ENCODE peak calls at places on chromosomes 12 and 14, in four cellular contexts. C, B, W and A are unnamed samples.

GRCh38 chr12:124188561-124189405 is 106.1 kb upstream of the RFLNA start:
- DNase-seq in C (no peak), B (no peak), W (no peak), A (no peak)

GRCh38 chr12:22409071-22409951 is 74.8 kb upstream of the ST8SIA1 start:
- DNase-seq in C (no peak), B (no peak), W (no peak), A (no peak)

GRCh38 chr14:35929171-35929570 is 103.0 kb downstream of the BRMS1L start:
- DNase-seq in C (no peak), B (no peak), W (no peak), A (no peak)

GRCh38 chr12:14691560-14691959 is 4.8 kb downstream of the GUCY2C start:
- DNase-seq in C (no peak), B (peak), W (no peak), A (no peak)

GRCh38 chr12:1632702-1633101 is 3.7 kb downstream of the WNT5B start:
- DNase-seq in C (no peak), B (no peak), W (no peak), A (no peak)

GRCh38 chr14:89241934-89242670 is 174.9 kb downstream of the FOXN3 start:
- DNase-seq in C (no peak), B (no peak), W (no peak), A (no peak)

GRCh38 chr12:67348683-67349082 is 79.5 kb downstream of the CAND1 start:
- DNase-seq in C (no peak), B (no peak), W (no peak), A (no peak)

GRCh38 chr12:89733579-89734201 is 25.1 kb upstream of the ATP2B1 start:
- DNase-seq in C (no peak), B (no peak), W (no peak), A (peak)

GRCh38 chr12:124381454-124382207 is 86.7 kb downstream of the RFLNA start:
- DNase-seq in C (no peak), B (peak), W (no peak), A (peak)

GRCh38 chr12:81815611-81816010 is 56.5 kb upstream of the PPFIA2 start:
- DNase-seq in C (no peak), B (no peak), W (no peak), A (no peak)

GRCh38 chr12:81077329-81077685 is 572 bp upstream of the ACSS3 start:
- DNase-seq in C (no peak), B (no peak), W (peak), A (no peak)

GRCh38 chr14:61188936-61189808 is 92.0 kb downstream of the TMEM30B start:
- DNase-seq in C (peak), B (no peak), W (peak), A (peak)

GRCh38 chr14:61615743-61616523 is 79.4 kb upstream of the HIF1A start:
- DNase-seq in C (no peak), B (no peak), W (no peak), A (no peak)

GRCh38 chr12:69000069-69000468 is 67.1 kb upstream of the CPM start:
- DNase-seq in C (no peak), B (no peak), W (no peak), A (no peak)

GRCh38 chr12:115437061-115437567 is 753.1 kb upstream of the TBX3 start:
- DNase-seq in C (no peak), B (no peak), W (peak), A (no peak)

GRCh38 chr12:401235-402126 is at the start of gene CCDC77:
- DNase-seq in C (peak), B (peak), W (peak), A (peak)

GRCh38 chr12:114668905-114669304 is 15.1 kb downstream of the TBX3 start:
- DNase-seq in C (no peak), B (no peak), W (peak), A (no peak)

GRCh38 chr14:102039157-102039556 is 47.7 kb downstream of the HSP90AA1 start:
- DNase-seq in C (no peak), B (no peak), W (no peak), A (no peak)

GRCh38 chr12:26870491-26871419 is 37.8 kb upstream of the ITPR2 start:
- DNase-seq in C (no peak), B (no peak), W (no peak), A (peak)

GRCh38 chr12:8057839-8058238 is 8.3 kb downstream of the C3AR1 start:
- DNase-seq in C (no peak), B (no peak), W (no peak), A (peak)

GRCh38 chr12:122308811-122309210 is 42.5 kb upstream of the VPS33A start:
- DNase-seq in C (no peak), B (no peak), W (no peak), A (peak)

GRCh38 chr12:110694330-110694891 is 5.5 kb upstream of the HVCN1 start:
- DNase-seq in C (no peak), B (no peak), W (no peak), A (no peak)

GRCh38 chr12:85279449-85280137 is 427 bp upstream of the ALX1 start:
- DNase-seq in C (no peak), B (peak), W (peak), A (no peak)

GRCh38 chr12:125738211-125738610 is 673.0 kb downstream of the AACS start:
- DNase-seq in C (no peak), B (no peak), W (no peak), A (no peak)

DNA sequence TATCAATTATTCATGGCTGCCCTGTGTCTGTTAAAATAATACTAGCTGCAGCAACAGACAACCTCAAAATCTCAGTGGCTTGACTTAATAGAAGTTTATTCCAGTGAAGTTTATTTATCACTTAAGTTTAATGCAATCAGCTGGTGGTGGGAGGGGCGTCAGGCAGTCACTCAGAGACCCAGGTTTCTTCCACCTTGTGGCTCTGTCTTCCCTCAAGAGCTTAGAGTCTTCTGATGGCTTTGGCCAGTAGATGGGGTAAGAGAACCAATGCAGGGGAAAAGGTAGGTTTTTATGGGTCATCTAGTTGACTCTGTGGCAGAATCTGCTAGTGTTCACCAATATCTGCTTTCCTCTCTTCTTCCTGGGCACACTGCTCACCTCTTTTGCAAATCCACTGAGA is 668.9 kb downstream of the AACS start:
- DNase-seq in C (no peak), B (no peak), W (peak), A (no peak)
- TF ChIP-seq CTCF in C (no peak), B (no peak), W (peak), A (no peak)

GRCh38 chr12:113221181-113221996 is at the start of gene TPCN1:
- DNase-seq in C (peak), B (peak), W (peak), A (peak)
- TF ChIP-seq CTCF in C (no peak), B (peak), W (no peak), A (peak)

GRCh38 chr12:30286345-30286926 is 409.2 kb downstream of the IPO8 start:
- DNase-seq in C (no peak), B (no peak), W (peak), A (no peak)
- TF ChIP-seq CTCF in C (peak), B (peak), W (peak), A (peak)

DNA sequence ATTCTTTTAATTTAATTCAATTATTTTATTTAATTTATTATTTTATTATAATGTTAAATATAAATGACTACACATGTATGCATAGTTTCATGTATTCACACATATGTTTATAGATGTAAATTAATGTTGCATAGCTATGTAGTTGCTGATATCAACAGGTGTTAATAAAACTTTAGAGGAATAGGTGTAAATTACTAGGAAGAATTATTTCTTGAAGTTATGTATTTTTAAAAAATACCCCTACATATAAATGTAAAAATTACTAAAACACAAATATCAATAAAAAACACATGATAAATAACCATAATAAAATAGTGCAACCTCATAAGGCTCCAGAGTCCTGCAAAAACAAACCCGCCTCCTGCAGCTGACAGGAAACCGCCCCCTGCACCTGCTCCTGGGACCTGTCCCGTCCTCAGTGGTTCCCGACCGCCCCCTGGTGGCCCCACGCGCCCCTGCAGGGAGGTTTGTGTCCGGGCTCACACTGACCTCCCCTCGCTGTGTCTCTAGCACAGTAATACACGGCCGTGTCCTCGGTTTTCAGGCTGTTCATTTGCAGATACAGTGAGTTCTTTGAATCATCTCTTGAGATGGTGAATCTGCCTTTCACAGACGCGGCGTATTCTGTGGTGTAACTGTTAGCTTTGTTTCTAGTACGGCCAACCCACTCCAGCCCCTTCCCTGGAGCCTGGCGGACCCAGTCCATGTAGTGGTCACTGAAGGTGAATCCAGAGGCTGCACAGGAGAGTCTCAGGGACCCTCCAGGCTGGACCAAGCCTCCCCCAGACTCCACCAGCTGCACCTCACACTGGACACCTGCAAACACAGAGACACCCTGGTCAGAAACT is 1264.0 kb downstream of the TMEM121 start:
- DNase-seq in C (no peak), B (no peak), W (peak), A (no peak)
- TF ChIP-seq CTCF in C (peak), B (peak), W (peak), A (peak)

DNA sequence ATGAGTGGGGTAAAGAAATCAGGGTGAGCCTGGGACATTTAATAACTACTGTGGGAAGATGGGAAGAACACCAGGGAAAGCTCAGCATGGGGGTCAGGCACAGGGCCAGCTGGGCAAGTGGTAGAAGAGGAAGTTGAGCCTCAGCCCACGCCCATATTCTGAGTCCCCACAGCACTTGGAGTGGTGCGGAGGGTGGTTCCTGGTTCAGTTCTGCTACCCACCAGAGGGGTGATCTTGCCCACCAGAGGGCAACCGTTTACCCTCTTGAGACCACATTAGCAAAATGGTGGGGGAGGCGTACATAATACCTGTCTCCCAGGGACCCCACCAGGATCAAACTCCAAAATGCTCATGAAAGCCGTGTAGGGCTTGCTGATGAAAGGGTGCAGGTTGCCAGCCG is 16.8 kb upstream of the ANKRD33 start:
- DNase-seq in C (no peak), B (no peak), W (no peak), A (no peak)
- TF ChIP-seq CTCF in C (no peak), B (no peak), W (peak), A (peak)

GRCh38 chr12:6535960-6536847 is 1.9 kb downstream of the GAPDH start:
- DNase-seq in C (no peak), B (no peak), W (no peak), A (no peak)
- TF ChIP-seq CTCF in C (no peak), B (no peak), W (no peak), A (no peak)